ENCODE peak calls at places on chromosomes 12 and 14, in four cellular contexts. One of them, this sample, is unnamed.
A peak's percentile ranks its signal among the peaks of the same experiment; 100 is the strongest.

GRCh38 chr12:29844667-29845066 is 60.9 kb upstream of the TMTC1 start:
- DNase-seq in pancreas: no peak
- DNase-seq in GM23338: no peak
- DNase-seq in aorta: no peak
- DNase-seq in this sample: no peak

GRCh38 chr12:93722757-93723567 is 45.8 kb downstream of the CRADD start:
- DNase-seq in pancreas: peak; percentile 53
- DNase-seq in GM23338: no peak
- DNase-seq in aorta: no peak
- DNase-seq in this sample: peak; percentile 26

GRCh38 chr14:38079268-38079667 is 128.4 kb upstream of the SSTR1 start:
- DNase-seq in pancreas: no peak
- DNase-seq in GM23338: no peak
- DNase-seq in aorta: no peak
- DNase-seq in this sample: no peak

GRCh38 chr14:49105512-49105911 is 480.7 kb downstream of the RPS29 start:
- DNase-seq in pancreas: no peak
- DNase-seq in GM23338: no peak
- DNase-seq in aorta: no peak
- DNase-seq in this sample: no peak

GRCh38 chr12:16612647-16613046 is 6.7 kb upstream of the LMO3 start:
- DNase-seq in pancreas: no peak
- DNase-seq in GM23338: no peak
- DNase-seq in aorta: no peak
- DNase-seq in this sample: no peak

GRCh38 chr14:33916663-33917565 is 34.0 kb downstream of the EGLN3 start:
- DNase-seq in pancreas: no peak
- DNase-seq in GM23338: no peak
- DNase-seq in aorta: no peak
- DNase-seq in this sample: no peak

GRCh38 chr12:104569348-104570173 is 112.8 kb downstream of the CHST11 start:
- DNase-seq in pancreas: no peak
- DNase-seq in GM23338: no peak
- DNase-seq in aorta: no peak
- DNase-seq in this sample: no peak

GRCh38 chr14:100708349-100709217 is 18.1 kb upstream of the DLK1 start:
- DNase-seq in pancreas: peak; percentile 91
- DNase-seq in GM23338: peak; percentile 92
- DNase-seq in aorta: no peak
- DNase-seq in this sample: no peak

GRCh38 chr12:84910549-84911241 is 1.9 kb downstream of the SLC6A15 start:
- DNase-seq in pancreas: no peak
- DNase-seq in GM23338: peak; percentile 23
- DNase-seq in aorta: no peak
- DNase-seq in this sample: peak; percentile 1

GRCh38 chr12:63098851-63099250 is 52.1 kb downstream of the AVPR1A start:
- DNase-seq in pancreas: no peak
- DNase-seq in GM23338: peak; percentile 35
- DNase-seq in aorta: no peak
- DNase-seq in this sample: no peak

GRCh38 chr12:67091678-67092077 is 177.5 kb upstream of the CAND1 start:
- DNase-seq in pancreas: no peak
- DNase-seq in GM23338: no peak
- DNase-seq in aorta: no peak
- DNase-seq in this sample: no peak

GRCh38 chr12:68784015-68784414 is 24.0 kb upstream of the MDM2 start:
- DNase-seq in pancreas: no peak
- DNase-seq in GM23338: peak; percentile 35
- DNase-seq in aorta: no peak
- DNase-seq in this sample: no peak

GRCh38 chr14:101885254-101885576 is 79.2 kb upstream of the DYNC1H1 start:
- DNase-seq in pancreas: no peak
- DNase-seq in GM23338: no peak
- DNase-seq in aorta: no peak
- DNase-seq in this sample: no peak

GRCh38 chr14:61107896-61108295 is 126.9 kb downstream of the SLC38A6 start:
- DNase-seq in pancreas: no peak
- DNase-seq in GM23338: no peak
- DNase-seq in aorta: no peak
- DNase-seq in this sample: no peak

GRCh38 chr14:61107148-61107641 is 126.2 kb downstream of the SLC38A6 start:
- DNase-seq in pancreas: no peak
- DNase-seq in GM23338: no peak
- DNase-seq in aorta: no peak
- DNase-seq in this sample: peak; percentile 94

GRCh38 chr14:61110683-61111082 is 129.6 kb downstream of the SLC38A6 start:
- DNase-seq in pancreas: no peak
- DNase-seq in GM23338: no peak
- DNase-seq in aorta: no peak
- DNase-seq in this sample: no peak

GRCh38 chr14:61108742-61109141 is 127.7 kb downstream of the SLC38A6 start:
- DNase-seq in pancreas: no peak
- DNase-seq in GM23338: no peak
- DNase-seq in aorta: no peak
- DNase-seq in this sample: no peak

DNA sequence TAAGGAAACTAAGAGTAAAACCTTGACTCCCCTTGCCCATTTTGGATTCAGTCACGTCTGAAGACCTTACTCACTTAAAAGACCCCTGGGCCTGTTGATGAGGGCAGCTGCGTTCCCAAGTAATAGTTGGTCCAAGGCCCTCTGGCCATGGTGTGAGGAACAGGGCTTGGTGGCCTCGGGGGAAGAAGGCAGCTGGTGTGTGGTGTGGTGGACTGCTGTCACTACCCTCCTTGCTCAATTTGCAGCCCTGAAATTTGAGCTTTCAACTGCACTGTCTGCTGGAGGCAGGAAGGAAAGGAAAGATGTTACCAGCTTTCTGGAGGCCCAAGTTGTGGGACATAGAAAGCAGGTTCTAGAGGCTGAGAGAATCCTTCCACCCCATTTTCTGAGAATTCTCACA is 128.2 kb downstream of the SLC38A6 start:
- DNase-seq in pancreas: no peak
- DNase-seq in GM23338: no peak
- DNase-seq in aorta: no peak
- DNase-seq in this sample: peak; percentile 27
- H3K36me3 ChIP-seq in pancreas: no peaks in the 10 kb centered on the region
- H3K36me3 ChIP-seq in GM23338: peaks cover 6% of the 10 kb centered on the region
- H3K36me3 ChIP-seq in aorta: no peaks in the 10 kb centered on the region
- H3K36me3 ChIP-seq in this sample: no peaks in the 10 kb centered on the region

GRCh38 chr14:58341152-58341748 is 42.9 kb downstream of the ARID4A start:
- DNase-seq in pancreas: no peak
- DNase-seq in GM23338: no peak
- DNase-seq in aorta: no peak
- DNase-seq in this sample: no peak
- H3K36me3 ChIP-seq in pancreas: no peaks in the 10 kb centered on the region
- H3K36me3 ChIP-seq in GM23338: no peaks in the 10 kb centered on the region
- H3K36me3 ChIP-seq in aorta: peaks cover 3% of the 10 kb centered on the region
- H3K36me3 ChIP-seq in this sample: peaks cover 12% of the 10 kb centered on the region

DNA sequence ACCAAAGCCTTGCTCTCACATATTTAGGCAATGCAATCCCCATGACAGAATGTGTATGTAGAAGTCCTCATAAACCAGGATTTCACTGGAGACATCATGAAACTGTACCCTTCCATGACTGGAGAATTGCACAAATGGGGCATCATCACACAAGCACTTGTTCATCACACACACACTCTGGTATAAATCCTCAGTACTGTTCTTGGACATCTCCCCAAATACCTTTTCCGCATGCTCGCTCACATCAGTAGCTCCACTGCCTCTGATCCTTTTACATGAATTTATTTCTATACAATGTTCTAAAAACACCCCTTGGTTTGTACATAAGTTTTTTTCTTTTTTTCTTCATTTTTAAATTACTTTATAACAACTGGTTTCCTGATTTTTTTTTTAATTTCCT is 3.3 kb upstream of the ING4 start:
- DNase-seq in pancreas: no peak
- DNase-seq in GM23338: no peak
- DNase-seq in aorta: no peak
- DNase-seq in this sample: no peak
- H3K36me3 ChIP-seq in pancreas: no peaks in the 10 kb centered on the region
- H3K36me3 ChIP-seq in GM23338: peaks cover 22% of the 10 kb centered on the region
- H3K36me3 ChIP-seq in aorta: peaks cover 19% of the 10 kb centered on the region
- H3K36me3 ChIP-seq in this sample: peaks cover 44% of the 10 kb centered on the region

DNA sequence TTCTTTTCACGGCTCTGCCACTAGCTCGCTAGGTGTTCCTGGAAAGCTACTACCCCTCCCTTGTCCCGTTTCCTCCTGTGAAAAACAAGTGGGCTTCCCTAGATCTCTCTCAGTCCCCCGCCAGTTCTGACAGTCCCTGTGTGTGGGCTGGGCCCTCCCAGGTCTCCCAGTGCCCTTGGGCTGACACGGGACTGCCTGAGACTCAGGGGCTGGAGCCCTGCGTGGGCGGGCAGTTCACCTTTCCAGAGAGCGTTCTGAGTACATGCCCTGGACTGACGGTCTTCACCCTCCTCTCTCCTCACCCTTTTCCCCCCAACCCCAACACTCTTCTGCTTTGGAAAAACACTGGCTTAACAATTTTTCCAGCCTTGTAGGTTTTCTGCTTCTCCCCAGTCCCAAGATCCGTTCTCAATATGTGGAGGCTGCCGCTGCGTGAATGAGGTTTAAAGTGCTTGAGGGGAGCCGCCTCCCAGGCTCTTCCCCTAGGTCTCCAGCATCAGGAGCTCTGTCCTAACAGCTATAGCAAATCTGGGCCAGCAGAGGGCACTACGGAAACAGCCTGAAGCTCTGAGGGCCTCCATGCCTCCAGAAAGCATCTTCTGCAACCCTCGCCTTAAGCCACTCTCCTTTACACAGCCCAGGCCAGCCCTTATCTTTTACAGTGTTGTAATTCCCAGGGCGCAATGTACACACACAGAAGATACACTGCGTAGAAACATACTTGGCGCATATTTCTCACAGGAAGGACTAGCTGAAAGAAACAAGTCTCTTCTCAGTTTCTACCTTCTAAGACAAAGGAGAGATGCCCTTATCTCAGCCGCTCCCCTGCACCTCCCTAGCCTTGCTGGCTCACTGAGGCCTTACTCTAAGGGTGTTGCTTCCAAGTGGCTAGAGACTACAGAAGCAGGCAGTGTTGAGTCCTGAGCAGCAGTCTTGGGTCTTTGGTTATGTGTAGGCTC is 10.4 kb upstream of the DCD start:
- DNase-seq in pancreas: peak; percentile 57
- DNase-seq in GM23338: peak; percentile 89
- DNase-seq in aorta: no peak
- DNase-seq in this sample: peak; percentile 78
- H3K36me3 ChIP-seq in pancreas: no peaks in the 10 kb centered on the region
- H3K36me3 ChIP-seq in GM23338: no peaks in the 10 kb centered on the region
- H3K36me3 ChIP-seq in aorta: no peaks in the 10 kb centered on the region
- H3K36me3 ChIP-seq in this sample: no peaks in the 10 kb centered on the region

GRCh38 chr12:50678650-50679049 is 85.3 kb upstream of the ATF1 start:
- DNase-seq in pancreas: no peak
- DNase-seq in GM23338: no peak
- DNase-seq in aorta: no peak
- DNase-seq in this sample: no peak
- H3K36me3 ChIP-seq in pancreas: no peaks in the 10 kb centered on the region
- H3K36me3 ChIP-seq in GM23338: no peaks in the 10 kb centered on the region
- H3K36me3 ChIP-seq in aorta: no peaks in the 10 kb centered on the region
- H3K36me3 ChIP-seq in this sample: peaks cover 12% of the 10 kb centered on the region